ENCODE peak calls at places on chromosomes 16 and 17, in seven cellular contexts. F is HepG2, C is vagina, H is transverse colon, X is prostate gland, T is H1, W is stomach. J is an unnamed sample.

GRCh38 chr16:28182183-28182582 is 29.6 kb downstream of the XPO6 start:
- DNase-seq in H (no peak), F (no peak), T (no peak), C (no peak), X (no peak), W (no peak), J (no peak)

GRCh38 chr17:34139996-34140395 is 115.1 kb upstream of the CCL2 start:
- DNase-seq in C (no peak), T (no peak), W (no peak), X (no peak), H (no peak), F (no peak), J (no peak)

GRCh38 chr17:58310511-58311428 is 17.8 kb downstream of the TSPOAP1 start:
- DNase-seq in C (peak; percentile 88), F (no peak), T (peak; percentile 44), W (peak; percentile 19), X (no peak), H (no peak), J (peak; percentile 45)

GRCh38 chr17:76995352-76996105 is 127.3 kb downstream of the MGAT5B start:
- DNase-seq in C (no peak), H (no peak), F (peak; percentile 88), X (no peak), T (no peak), W (no peak), J (no peak)

GRCh38 chr17:35073991-35074627 is 10.6 kb upstream of the RFFL start:
- DNase-seq in W (no peak), H (no peak), F (peak; percentile 69), C (no peak), X (no peak), T (no peak), J (no peak)

GRCh38 chr16:25635449-25635848 is 56.3 kb upstream of the HS3ST4 start:
- DNase-seq in F (no peak), C (no peak), H (no peak), T (no peak), X (no peak), W (no peak), J (no peak)

GRCh38 chr17:81907219-81908145 is 3.7 kb downstream of the PCYT2 start:
- DNase-seq in F (no peak), W (no peak), X (no peak), C (no peak), T (no peak), H (no peak), J (no peak)

GRCh38 chr17:32318071-32318470 is 23.9 kb downstream of the C17orf75 start:
- DNase-seq in F (no peak), W (no peak), X (no peak), T (no peak), C (no peak), H (no peak), J (no peak)

GRCh38 chr17:75159196-75160031 is 5.1 kb upstream of the JPT1 start:
- DNase-seq in T (no peak), W (peak; percentile 25), X (no peak), H (no peak), F (no peak), C (no peak), J (no peak)

GRCh38 chr16:84334058-84334457 is 34.3 kb upstream of the ATP2C2 start:
- DNase-seq in F (no peak), W (no peak), T (no peak), H (peak; percentile 59), X (no peak), C (no peak), J (no peak)

GRCh38 chr16:86205521-86206245 is 304.6 kb upstream of the FOXF1 start:
- DNase-seq in H (no peak), W (no peak), C (no peak), F (no peak), X (no peak), T (no peak), J (no peak)

GRCh38 chr16:22898874-22899348 is 84.9 kb downstream of the HS3ST2 start:
- DNase-seq in C (no peak), H (peak; percentile 78), F (peak; percentile 70), W (peak; percentile 80), X (peak; percentile 43), T (peak; percentile 93), J (peak; percentile 63)

GRCh38 chr16:1974157-1975070 is 2.6 kb downstream of the TBL3 start:
- DNase-seq in F (no peak), H (no peak), W (no peak), T (no peak), C (no peak), X (no peak), J (no peak)

GRCh38 chr16:55943257-55943656 is 68.1 kb upstream of the CES5A start:
- DNase-seq in X (no peak), F (no peak), T (no peak), C (no peak), H (no peak), W (no peak), J (no peak)

GRCh38 chr17:83025636-83026280 is 53.7 kb upstream of the METRNL start:
- DNase-seq in W (peak; percentile 22), F (no peak), C (no peak), T (no peak), H (no peak), X (no peak), J (no peak)

GRCh38 chr17:2055494-2056220 is 754 bp downstream of the HIC1 start:
- DNase-seq in X (no peak), F (no peak), T (no peak), H (peak; percentile 39), C (no peak), W (no peak), J (no peak)

GRCh38 chr16:2966043-2966802 is 2.1 kb downstream of the KREMEN2 start:
- DNase-seq in F (no peak), W (no peak), C (no peak), H (peak; percentile 8), T (no peak), X (no peak), J (no peak)

GRCh38 chr17:17363638-17364337 is 60.6 kb downstream of the NT5M start:
- DNase-seq in W (no peak), F (no peak), T (no peak), X (no peak), C (no peak), H (peak; percentile 41), J (no peak)

GRCh38 chr16:23107117-23107516 is 42.1 kb downstream of the USP31 start:
- DNase-seq in W (no peak), C (no peak), F (no peak), H (no peak), X (no peak), T (no peak), J (no peak)

GRCh38 chr16:20875358-20875656 is 24.9 kb downstream of the DCUN1D3 start:
- DNase-seq in T (no peak), H (no peak), C (no peak), F (no peak), W (no peak), X (no peak), J (no peak)

GRCh38 chr17:4600563-4600962 is 16.2 kb downstream of the SMTNL2 start:
- DNase-seq in C (no peak), H (no peak), X (no peak), F (no peak), T (no peak), W (no peak), J (no peak)

GRCh38 chr17:11737290-11737679 is 139.0 kb downstream of the DNAH9 start:
- DNase-seq in F (no peak), H (no peak), C (no peak), W (no peak), T (no peak), X (no peak), J (no peak)

GRCh38 chr17:70855401-70856054 is 686.2 kb downstream of the KCNJ2 start:
- DNase-seq in H (no peak), T (no peak), F (no peak), C (no peak), X (peak; percentile 25), W (peak; percentile 26), J (no peak)

GRCh38 chr16:2689968-2690830 is 7.9 kb downstream of the KCTD5 start:
- DNase-seq in F (no peak), W (no peak), X (no peak), H (no peak), T (no peak), C (no peak), J (no peak)

GRCh38 chr16:27225536-27226360 is 22.4 kb downstream of the KDM8 start:
- DNase-seq in C (no peak), F (no peak), H (peak; percentile 65), T (no peak), W (peak; percentile 53), X (no peak), J (no peak)

GRCh38 chr17:68020451-68020779 is 15.1 kb upstream of the KPNA2 start:
- DNase-seq in C (no peak), X (no peak), T (no peak), W (no peak), F (peak; percentile 41), H (no peak), J (no peak)

GRCh38 chr16:27618140-27618539 is 68.2 kb downstream of the KATNIP start:
- DNase-seq in F (no peak), C (no peak), T (no peak), W (no peak), X (no peak), H (no peak), J (no peak)

GRCh38 chr16:68869492-68870084 is 26.3 kb downstream of the TANGO6 start:
- DNase-seq in T (no peak), F (no peak), H (no peak), C (no peak), X (no peak), W (no peak), J (no peak)
- H3K27me3 ChIP-seq in T (no peaks in the 10 kb centered on the region), F (no peaks in the 10 kb centered on the region), H (no peaks in the 10 kb centered on the region), C (no peaks in the 10 kb centered on the region), X (no peaks in the 10 kb centered on the region), W (no peaks in the 10 kb centered on the region), J (no peaks in the 10 kb centered on the region)

DNA sequence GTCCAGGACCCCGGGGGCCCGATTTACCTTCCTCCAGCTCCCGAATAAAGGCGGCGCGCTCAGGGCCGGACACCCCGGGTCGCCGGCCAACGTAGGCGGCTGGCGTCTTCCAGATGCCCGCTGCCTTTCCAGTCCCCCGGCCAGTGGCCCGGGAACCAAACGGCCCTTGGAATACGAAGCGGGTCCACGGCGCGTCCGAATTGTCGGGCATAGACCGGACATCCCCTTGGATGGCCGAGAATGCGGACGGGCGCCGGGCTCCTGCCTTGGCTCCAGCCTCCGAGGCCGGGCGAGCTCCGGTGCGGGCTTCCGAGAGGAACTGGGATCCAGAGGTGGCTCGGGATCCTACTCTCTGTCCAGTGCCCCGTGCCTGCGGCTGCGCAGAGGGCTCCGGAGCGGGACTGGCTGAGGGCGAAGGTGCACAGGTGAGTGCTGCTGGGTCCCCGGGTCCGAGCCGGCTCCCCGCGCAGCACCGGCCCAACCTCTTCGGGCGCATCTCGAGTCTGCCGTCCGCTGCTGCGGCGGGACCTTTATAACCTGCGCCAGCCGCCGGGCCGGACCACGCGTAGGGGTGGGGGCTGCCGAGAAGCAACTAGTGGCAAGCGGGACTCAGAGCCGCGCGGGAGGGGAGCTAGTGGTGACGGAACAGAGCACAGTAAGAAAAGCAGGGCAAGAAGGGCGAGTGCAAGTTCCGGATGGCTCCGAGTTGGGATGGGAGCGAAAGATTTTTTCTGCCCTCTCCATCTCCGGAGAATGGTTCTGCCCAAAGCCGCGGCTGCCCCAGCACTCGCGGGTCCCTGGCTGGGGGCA is at the start of gene HAP1:
- DNase-seq in F (no peak), C (no peak), W (peak; percentile 27), X (peak; percentile 39), H (no peak), T (peak; percentile 93), J (no peak)
- TF ChIP-seq POLR2AphosphoS5 in F (peak; percentile 75), C (peak; percentile 90), W (peak; percentile 44), X (peak; percentile 85), H (peak; percentile 42), T (peak; percentile 95), J (no peak)

GRCh38 chr16:31461921-31462804 is 2.9 kb downstream of the ARMC5 start:
- DNase-seq in F (no peak), H (no peak), X (no peak), W (no peak), C (no peak), T (no peak), J (no peak)
- H3K27ac ChIP-seq in F (no peak overlapping the region), H (no peak overlapping the region), X (no peak overlapping the region), W (no peak overlapping the region), C (no peak overlapping the region), T (no peak overlapping the region), J (no peak overlapping the region)

GRCh38 chr17:74080936-74081335 is 122.5 kb upstream of the RPL38 start:
- DNase-seq in C (no peak), W (no peak), H (no peak), T (no peak), X (no peak), F (no peak), J (no peak)
- H3K27me3 ChIP-seq in C (no peaks in the 10 kb centered on the region), W (peaks cover 6% of the 10 kb centered on the region), H (peaks cover 35% of the 10 kb centered on the region), T (no peaks in the 10 kb centered on the region), X (peaks cover 6% of the 10 kb centered on the region), F (peaks cover 5% of the 10 kb centered on the region), J (no peaks in the 10 kb centered on the region)